ENCODE peak calls at places on chromosomes 6 and 20, in six cellular contexts. H is HepG2, A is H1, N is GM12878, P is A549, R is SK-N-SH. Y is an unnamed sample.

GRCh38 chr6:24229694-24230093 is 103.7 kb downstream of the NRSN1 start:
- DNase-seq in P (no peak), N (no peak), R (no peak), A (no peak), H (no peak), Y (no peak)

GRCh38 chr20:46176744-46177378 is 58.7 kb downstream of the CD40 start:
- DNase-seq in R (no peak), A (no peak), P (no peak), H (no peak), N (no peak), Y (no peak)

GRCh38 chr6:150659046-150659763 is 59.5 kb downstream of the PLEKHG1 start:
- DNase-seq in N (no peak), A (no peak), R (peak), H (no peak), P (no peak), Y (no peak)

GRCh38 chr6:126614642-126615504 is 275.0 kb downstream of the CENPW start:
- DNase-seq in H (peak), A (peak), P (no peak), N (no peak), R (no peak), Y (no peak)

GRCh38 chr6:99130897-99131873 is 183.4 kb upstream of the FBXL4 start:
- DNase-seq in R (no peak), A (no peak), H (peak), P (no peak), N (no peak), Y (no peak)

GRCh38 chr20:36391955-36392354 is 85.8 kb downstream of the DLGAP4 start:
- DNase-seq in H (no peak), N (no peak), A (no peak), P (no peak), R (no peak), Y (no peak)

GRCh38 chr6:39847216-39847615 is 55.0 kb downstream of the DAAM2 start:
- DNase-seq in N (no peak), A (no peak), R (no peak), H (no peak), P (no peak), Y (no peak)

GRCh38 chr20:23161968-23162696 is 76.0 kb upstream of the CD93 start:
- DNase-seq in R (no peak), A (peak), H (peak), N (no peak), P (no peak), Y (no peak)

GRCh38 chr6:109722564-109723254 is 31.6 kb downstream of the FIG4 start:
- DNase-seq in H (no peak), R (no peak), A (no peak), N (no peak), P (no peak), Y (no peak)

GRCh38 chr6:136975089-136975715 is 53.1 kb downstream of the SLC35D3 start:
- DNase-seq in A (no peak), N (no peak), P (no peak), H (no peak), R (no peak), Y (no peak)

GRCh38 chr20:58071991-58072390 is 156.5 kb downstream of the ANKRD60 start:
- DNase-seq in P (no peak), R (no peak), H (no peak), N (no peak), A (peak), Y (no peak)

GRCh38 chr6:109002100-109002697 is 92.4 kb downstream of the SESN1 start:
- DNase-seq in A (no peak), N (no peak), P (no peak), R (no peak), H (no peak), Y (no peak)

GRCh38 chr6:140401666-140402255 is 1027.3 kb upstream of the CITED2 start:
- DNase-seq in A (no peak), N (no peak), P (no peak), H (no peak), R (no peak), Y (no peak)

GRCh38 chr6:79584332-79584731 is 46.8 kb upstream of the SH3BGRL2 start:
- DNase-seq in R (no peak), P (no peak), N (no peak), H (no peak), A (no peak), Y (no peak)

GRCh38 chr6:4055420-4056041 is 23.4 kb downstream of the FAM217A start:
- DNase-seq in A (no peak), H (peak), R (peak), N (no peak), P (peak), Y (peak)

GRCh38 chr6:117267766-117268534 is 2.6 kb downstream of the VGLL2 start:
- DNase-seq in R (no peak), A (peak), H (no peak), N (no peak), P (no peak), Y (no peak)

GRCh38 chr6:151240036-151240685 is 394 bp downstream of the AKAP12 start:
- DNase-seq in H (no peak), P (peak), R (peak), A (peak), N (no peak), Y (peak)

GRCh38 chr6:143328885-143329284 is 121.6 kb downstream of the ADAT2 start:
- DNase-seq in R (no peak), H (no peak), P (no peak), N (no peak), A (no peak), Y (no peak)

GRCh38 chr6:138442663-138443062 is 38.6 kb downstream of the HEBP2 start:
- DNase-seq in H (no peak), P (no peak), N (no peak), R (no peak), A (no peak), Y (no peak)

GRCh38 chr6:31892821-31893220 is 4.7 kb downstream of the EHMT2 start:
- DNase-seq in N (no peak), H (no peak), R (no peak), P (no peak), A (no peak), Y (no peak)

GRCh38 chr6:7723041-7723447 is 2.9 kb upstream of the BMP6 start:
- DNase-seq in A (peak), H (peak), P (peak), N (no peak), R (peak), Y (peak)

GRCh38 chr6:23505021-23505420 is 621.0 kb upstream of the NRSN1 start:
- DNase-seq in N (no peak), P (no peak), R (no peak), A (no peak), H (no peak), Y (no peak)

GRCh38 chr20:63455568-63455859 is 16.9 kb downstream of the KCNQ2 start:
- DNase-seq in H (no peak), A (no peak), P (no peak), N (no peak), R (no peak), Y (no peak)
- TF ChIP-seq CHD2 in H (no peak), A (no peak), P (no peak), N (no peak), R (no peak), Y (no peak)

GRCh38 chr20:17570347-17571152 is 675 bp downstream of the DSTN start:
- DNase-seq in A (peak), H (peak), N (no peak), P (no peak), R (peak), Y (peak)
- TF ChIP-seq CHD2 in A (no peak), H (peak), N (no peak), P (no peak), R (no peak), Y (no peak)

GRCh38 chr6:74899416-74899815 is 306.4 kb downstream of the COL12A1 start:
- DNase-seq in A (no peak), P (no peak), N (no peak), H (peak), R (no peak), Y (no peak)
- TF ChIP-seq CHD2 in A (no peak), P (no peak), N (no peak), H (no peak), R (no peak), Y (no peak)

GRCh38 chr20:32973077-32973717 is 31.0 kb downstream of the SUN5 start:
- DNase-seq in N (no peak), R (no peak), A (peak), H (no peak), P (no peak), Y (no peak)
- TF ChIP-seq CHD2 in N (no peak), R (no peak), A (no peak), H (no peak), P (no peak), Y (no peak)

GRCh38 chr6:16239090-16239797 is 857 bp downstream of the GMPR start:
- DNase-seq in A (peak), R (peak), N (no peak), H (no peak), P (no peak), Y (no peak)
- TF ChIP-seq CHD2 in A (no peak), R (no peak), N (no peak), H (no peak), P (no peak), Y (no peak)

DNA sequence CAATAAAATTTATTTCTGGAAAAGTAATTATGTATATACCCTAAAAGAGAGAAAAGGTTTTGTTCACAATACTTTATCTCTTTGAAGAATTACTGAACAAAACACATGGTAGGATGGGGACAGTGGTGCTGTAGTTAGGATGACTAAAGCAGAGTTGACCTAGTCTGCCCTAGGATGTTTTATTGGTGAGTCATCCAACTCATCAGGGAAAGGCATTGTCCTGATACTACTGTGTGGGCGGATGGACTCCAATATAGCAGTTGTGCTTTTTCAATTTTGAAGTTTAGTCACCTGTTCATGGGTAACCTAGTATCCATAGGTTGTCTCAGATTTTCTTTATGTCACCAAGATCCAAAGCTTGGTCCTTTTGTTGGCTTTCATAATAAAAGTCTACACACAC is 53.3 kb upstream of the EYS start:
- DNase-seq in A (no peak), N (no peak), R (no peak), P (peak), H (peak), Y (no peak)
- TF ChIP-seq CHD2 in A (no peak), N (no peak), R (no peak), P (no peak), H (no peak), Y (no peak)

GRCh38 chr6:54860739-54861138 is 14.2 kb downstream of the FAM83B start:
- DNase-seq in P (no peak), A (no peak), N (no peak), H (no peak), R (no peak), Y (no peak)
- TF ChIP-seq CHD2 in P (no peak), A (no peak), N (no peak), H (no peak), R (no peak), Y (no peak)

GRCh38 chr20:8306916-8307315 is 174.8 kb downstream of the PLCB1 start:
- DNase-seq in R (peak), H (no peak), N (no peak), A (no peak), P (no peak), Y (no peak)
- TF ChIP-seq CHD2 in R (peak), H (no peak), N (no peak), A (no peak), P (no peak), Y (no peak)

DNA sequence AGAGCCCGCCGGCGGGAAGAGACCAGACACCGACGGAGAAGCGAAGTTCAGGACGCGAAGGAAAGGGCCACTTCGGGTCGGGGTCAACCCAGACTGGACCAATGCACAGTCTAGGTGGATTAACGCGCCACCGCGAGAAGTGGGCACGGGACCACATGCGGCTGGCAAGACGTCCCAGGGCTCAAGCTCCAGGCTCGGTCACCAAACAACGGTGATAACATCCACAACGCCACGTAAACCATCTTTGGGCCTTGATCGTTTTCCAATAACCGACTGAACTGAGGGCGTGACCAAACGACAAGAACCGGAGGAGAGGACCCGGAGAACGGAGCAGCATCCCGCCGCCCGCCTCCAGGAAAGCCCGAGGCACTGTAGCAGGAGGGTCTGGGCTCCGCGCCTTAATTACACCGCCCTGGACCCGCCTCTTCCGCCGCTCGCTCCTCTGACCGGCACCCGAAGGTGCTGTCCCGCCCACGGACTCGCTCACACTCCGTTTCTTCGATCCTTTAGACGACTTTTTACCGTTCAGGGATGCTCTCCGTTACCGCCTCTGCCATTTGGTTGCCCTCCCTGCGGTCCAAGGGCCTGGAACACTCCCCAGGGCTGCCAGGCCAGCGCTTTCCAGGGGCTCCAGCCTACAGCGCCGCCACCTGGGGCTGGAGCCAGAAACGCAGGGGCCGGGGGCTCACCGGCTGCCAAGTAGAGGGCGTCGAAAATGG is 44.1 kb downstream of the DPPA5 start:
- DNase-seq in P (peak), A (peak), N (no peak), R (peak), H (no peak), Y (peak)
- TF ChIP-seq CHD2 in P (peak), A (no peak), N (peak), R (no peak), H (no peak), Y (peak)

Y was measured in K562.